ENCODE peak calls at places on chromosome 20, in four cellular contexts. One of them, this sample, is unnamed.

GRCh38 chr20:53809728-53810365 is 216.2 kb upstream of the ZNF217 start:
- DNase-seq in HFFc6: no peak
- DNase-seq in prostate gland: no peak
- DNase-seq in HuH-7.5: no peak
- DNase-seq in this sample: no peak

GRCh38 chr20:375265-375889 is 5.2 kb upstream of the TRIB3 start:
- DNase-seq in HFFc6: no peak
- DNase-seq in prostate gland: no peak
- DNase-seq in HuH-7.5: no peak
- DNase-seq in this sample: no peak

GRCh38 chr20:58447733-58448391 is 58.8 kb downstream of the VAPB start:
- DNase-seq in HuH-7.5: peak
- DNase-seq in HFFc6: peak
- DNase-seq in prostate gland: peak
- DNase-seq in this sample: peak

GRCh38 chr20:40493071-40493470 is 196.0 kb downstream of the MAFB start:
- DNase-seq in HFFc6: no peak
- DNase-seq in HuH-7.5: no peak
- DNase-seq in prostate gland: no peak
- DNase-seq in this sample: peak

GRCh38 chr20:9532069-9532809 is 17.8 kb downstream of the LAMP5 start:
- DNase-seq in HFFc6: no peak
- DNase-seq in HuH-7.5: no peak
- DNase-seq in prostate gland: no peak
- DNase-seq in this sample: no peak

GRCh38 chr20:49794336-49795124 is 18.1 kb upstream of the SLC9A8 start:
- DNase-seq in HuH-7.5: no peak
- DNase-seq in prostate gland: no peak
- DNase-seq in HFFc6: peak
- DNase-seq in this sample: peak

GRCh38 chr20:63167026-63167917 is 48.7 kb downstream of the YTHDF1 start:
- DNase-seq in HFFc6: no peak
- DNase-seq in HuH-7.5: no peak
- DNase-seq in prostate gland: no peak
- DNase-seq in this sample: no peak

GRCh38 chr20:53571555-53572286 is 21.9 kb downstream of the ZNF217 start:
- DNase-seq in prostate gland: no peak
- DNase-seq in HuH-7.5: no peak
- DNase-seq in HFFc6: no peak
- DNase-seq in this sample: no peak

GRCh38 chr20:6851136-6851535 is 83.7 kb downstream of the BMP2 start:
- DNase-seq in prostate gland: no peak
- DNase-seq in HuH-7.5: no peak
- DNase-seq in HFFc6: no peak
- DNase-seq in this sample: no peak

GRCh38 chr20:1015181-1015580 is 13.1 kb upstream of the RSPO4 start:
- DNase-seq in HFFc6: no peak
- DNase-seq in HuH-7.5: no peak
- DNase-seq in prostate gland: no peak
- DNase-seq in this sample: no peak

GRCh38 chr20:36760647-36761046 is 12.9 kb downstream of the DSN1 start:
- DNase-seq in HFFc6: no peak
- DNase-seq in HuH-7.5: no peak
- DNase-seq in prostate gland: no peak
- DNase-seq in this sample: no peak

GRCh38 chr20:63223826-63224207 is 7.9 kb upstream of the YTHDF1 start:
- DNase-seq in prostate gland: no peak
- DNase-seq in HFFc6: no peak
- DNase-seq in HuH-7.5: no peak
- DNase-seq in this sample: no peak

GRCh38 chr20:5675103-5676091 is 74.8 kb upstream of the SHLD1 start:
- DNase-seq in HuH-7.5: no peak
- DNase-seq in prostate gland: no peak
- DNase-seq in HFFc6: no peak
- DNase-seq in this sample: no peak

GRCh38 chr20:63380346-63380870 is 19.3 kb upstream of the CHRNA4 start:
- DNase-seq in HFFc6: no peak
- DNase-seq in prostate gland: no peak
- DNase-seq in HuH-7.5: no peak
- DNase-seq in this sample: no peak

GRCh38 chr20:38168791-38169589 is 3.9 kb upstream of the TGM2 start:
- DNase-seq in prostate gland: no peak
- DNase-seq in HuH-7.5: no peak
- DNase-seq in HFFc6: no peak
- DNase-seq in this sample: peak

GRCh38 chr20:675453-676314 is at the start of gene SCRT2:
- DNase-seq in HuH-7.5: peak
- DNase-seq in prostate gland: peak
- DNase-seq in HFFc6: peak
- DNase-seq in this sample: peak

GRCh38 chr20:33554914-33555420 is 65.1 kb downstream of the CBFA2T2 start:
- DNase-seq in HuH-7.5: peak
- DNase-seq in HFFc6: peak
- DNase-seq in prostate gland: peak
- DNase-seq in this sample: no peak

GRCh38 chr20:24685736-24686135 is 216.3 kb downstream of the SYNDIG1 start:
- DNase-seq in HFFc6: no peak
- DNase-seq in prostate gland: no peak
- DNase-seq in HuH-7.5: no peak
- DNase-seq in this sample: no peak

GRCh38 chr20:42981258-42981657 is 208.4 kb downstream of the PTPRT start:
- DNase-seq in HuH-7.5: no peak
- DNase-seq in prostate gland: no peak
- DNase-seq in HFFc6: no peak
- DNase-seq in this sample: no peak

GRCh38 chr20:49573900-49574416 is 6.0 kb upstream of the PTGIS start:
- DNase-seq in prostate gland: no peak
- DNase-seq in HuH-7.5: no peak
- DNase-seq in HFFc6: no peak
- DNase-seq in this sample: no peak

GRCh38 chr20:54028276-54029011 is 42.0 kb downstream of the BCAS1 start:
- DNase-seq in HuH-7.5: no peak
- DNase-seq in HFFc6: no peak
- DNase-seq in prostate gland: no peak
- DNase-seq in this sample: no peak

GRCh38 chr20:44215125-44215524 is 4.6 kb upstream of the OSER1 start:
- DNase-seq in HuH-7.5: peak
- DNase-seq in prostate gland: peak
- DNase-seq in HFFc6: peak
- DNase-seq in this sample: peak

GRCh38 chr20:44081476-44081875 is 105.5 kb downstream of the JPH2 start:
- DNase-seq in prostate gland: no peak
- DNase-seq in HFFc6: no peak
- DNase-seq in HuH-7.5: no peak
- DNase-seq in this sample: no peak

GRCh38 chr20:63071541-63072181 is 64.9 kb upstream of the BHLHE23 start:
- DNase-seq in HuH-7.5: no peak
- DNase-seq in HFFc6: peak
- DNase-seq in prostate gland: no peak
- DNase-seq in this sample: no peak

GRCh38 chr20:52379723-52380336 is 188.3 kb upstream of the ZFP64 start:
- DNase-seq in HFFc6: no peak
- DNase-seq in HuH-7.5: peak
- DNase-seq in prostate gland: no peak
- DNase-seq in this sample: peak

GRCh38 chr20:1870792-1871550 is 24.2 kb upstream of the SIRPA start:
- DNase-seq in prostate gland: no peak
- DNase-seq in HuH-7.5: no peak
- DNase-seq in HFFc6: no peak
- DNase-seq in this sample: no peak

GRCh38 chr20:20567712-20568111 is 144.7 kb downstream of the RALGAPA2 start:
- DNase-seq in prostate gland: no peak
- DNase-seq in HuH-7.5: no peak
- DNase-seq in HFFc6: no peak
- DNase-seq in this sample: no peak

GRCh38 chr20:63471002-63471718 is 1.3 kb downstream of the KCNQ2 start:
- DNase-seq in prostate gland: no peak
- DNase-seq in HuH-7.5: no peak
- DNase-seq in HFFc6: no peak
- DNase-seq in this sample: no peak

GRCh38 chr20:45985573-45985972 is 13.6 kb upstream of the ZNF335 start:
- DNase-seq in HuH-7.5: no peak
- DNase-seq in prostate gland: no peak
- DNase-seq in HFFc6: no peak
- DNase-seq in this sample: no peak

GRCh38 chr20:34566978-34567884 is 8.7 kb downstream of the MAP1LC3A start:
- DNase-seq in HuH-7.5: no peak
- DNase-seq in prostate gland: no peak
- DNase-seq in HFFc6: no peak
- DNase-seq in this sample: peak

GRCh38 chr20:45041464-45042337 is 59.2 kb downstream of the KCNS1 start:
- DNase-seq in HuH-7.5: no peak
- DNase-seq in prostate gland: no peak
- DNase-seq in HFFc6: peak
- DNase-seq in this sample: no peak